ENCODE peak calls at places on chromosomes 4 and X, in four cellular contexts. V is HL-60, N is K562, T is GM12878. I is an unnamed sample.

GRCh38 chr4:10084651-10085320 is 31.8 kb downstream of the WDR1 start:
- DNase-seq in V (no peak), N (no peak), T (no peak), I (peak; percentile 16)

GRCh38 chr4:184282251-184282713 is 64.6 kb upstream of the ENPP6 start:
- DNase-seq in V (no peak), N (no peak), T (peak; percentile 80), I (no peak)

GRCh38 chrX:148865237-148865636 is 364.8 kb downstream of the AFF2 start:
- DNase-seq in V (no peak), N (no peak), T (no peak), I (no peak)

GRCh38 chrX:46582325-46582724 is 8.8 kb downstream of the CHST7 start:
- DNase-seq in V (no peak), N (no peak), T (no peak), I (no peak)

GRCh38 chr4:185127021-185127925 is 15.8 kb upstream of the SLC25A4 start:
- DNase-seq in V (no peak), N (no peak), T (no peak), I (peak; percentile 48)

GRCh38 chrX:130688360-130688759 is 214.6 kb downstream of the ENOX2 start:
- DNase-seq in V (peak; percentile 22), N (no peak), T (no peak), I (no peak)

GRCh38 chr4:73902038-73902637 is 32.9 kb downstream of the CXCL1 start:
- DNase-seq in V (no peak), N (no peak), T (no peak), I (no peak)

GRCh38 chr4:90000995-90001394 is 106.3 kb downstream of the MMRN1 start:
- DNase-seq in V (no peak), N (no peak), T (no peak), I (no peak)

GRCh38 chr4:163332526-163333405 is at the start of gene NPY1R:
- DNase-seq in V (peak; percentile 13), N (peak; percentile 46), T (peak; percentile 1), I (peak; percentile 37)

GRCh38 chrX:68439341-68439740 is 6.0 kb upstream of the OPHN1 start:
- DNase-seq in V (no peak), N (no peak), T (no peak), I (no peak)

GRCh38 chrX:68440940-68441339 is 7.6 kb upstream of the OPHN1 start:
- DNase-seq in V (no peak), N (no peak), T (no peak), I (no peak)

GRCh38 chrX:68440438-68440837 is 7.1 kb upstream of the OPHN1 start:
- DNase-seq in V (no peak), N (no peak), T (no peak), I (no peak)

GRCh38 chrX:68438575-68438974 is 5.3 kb upstream of the OPHN1 start:
- DNase-seq in V (no peak), N (peak; percentile 21), T (no peak), I (no peak)

GRCh38 chrX:68443155-68443868 is 10.0 kb upstream of the OPHN1 start:
- DNase-seq in V (no peak), N (no peak), T (peak; percentile 9), I (no peak)
- TF ChIP-seq SPI1 in V (no peak), N (no peak), T (no peak), I (no peak)

GRCh38 chr4:76215120-76215519 is 1.5 kb upstream of the SCARB2 start:
- DNase-seq in V (no peak), N (no peak), T (no peak), I (no peak)
- TF ChIP-seq POLR2AphosphoS5 in V (no peak), N (no peak), T (no peak), I (no peak)

GRCh38 chrX:63350551-63350950 is 581 bp downstream of the SPIN4 start:
- DNase-seq in V (no peak), N (peak; percentile 5), T (peak; percentile 5), I (no peak)
- TF ChIP-seq SPI1 in V (no peak), N (no peak), T (no peak), I (no peak)

DNA sequence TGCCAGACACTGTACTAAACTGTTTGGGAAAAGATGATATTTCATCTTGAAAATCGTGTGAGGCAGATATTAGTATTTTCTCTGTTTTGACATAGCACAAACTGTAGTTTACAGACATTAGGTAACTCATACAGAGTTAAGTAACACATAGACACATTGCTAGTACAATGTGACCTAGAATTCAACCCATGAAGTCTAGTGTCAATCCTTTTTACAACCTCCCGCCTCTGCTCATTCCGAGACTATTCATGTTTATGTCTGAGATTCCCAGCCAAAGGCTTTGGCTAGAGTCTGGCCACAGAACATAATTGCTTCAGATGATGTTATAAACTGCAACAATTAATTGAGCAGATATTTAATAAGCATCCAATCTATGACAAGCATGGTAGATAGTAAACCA is 840.9 kb downstream of the STIM2 start:
- DNase-seq in V (no peak), N (no peak), T (no peak), I (no peak)
- TF ChIP-seq POLR2AphosphoS5 in V (no peak), N (no peak), T (no peak), I (no peak)

GRCh38 chr4:41537267-41537890 is 578 bp upstream of the LIMCH1 start:
- DNase-seq in V (no peak), N (no peak), T (no peak), I (no peak)

GRCh38 chr4:41535911-41536361 is 2.0 kb upstream of the LIMCH1 start:
- DNase-seq in V (no peak), N (no peak), T (no peak), I (no peak)

GRCh38 chr4:41538887-41539498 is 1.0 kb downstream of the LIMCH1 start:
- DNase-seq in V (no peak), N (no peak), T (no peak), I (no peak)

GRCh38 chr4:41539711-41540110 is 1.8 kb downstream of the LIMCH1 start:
- DNase-seq in V (no peak), N (no peak), T (no peak), I (no peak)

DNA sequence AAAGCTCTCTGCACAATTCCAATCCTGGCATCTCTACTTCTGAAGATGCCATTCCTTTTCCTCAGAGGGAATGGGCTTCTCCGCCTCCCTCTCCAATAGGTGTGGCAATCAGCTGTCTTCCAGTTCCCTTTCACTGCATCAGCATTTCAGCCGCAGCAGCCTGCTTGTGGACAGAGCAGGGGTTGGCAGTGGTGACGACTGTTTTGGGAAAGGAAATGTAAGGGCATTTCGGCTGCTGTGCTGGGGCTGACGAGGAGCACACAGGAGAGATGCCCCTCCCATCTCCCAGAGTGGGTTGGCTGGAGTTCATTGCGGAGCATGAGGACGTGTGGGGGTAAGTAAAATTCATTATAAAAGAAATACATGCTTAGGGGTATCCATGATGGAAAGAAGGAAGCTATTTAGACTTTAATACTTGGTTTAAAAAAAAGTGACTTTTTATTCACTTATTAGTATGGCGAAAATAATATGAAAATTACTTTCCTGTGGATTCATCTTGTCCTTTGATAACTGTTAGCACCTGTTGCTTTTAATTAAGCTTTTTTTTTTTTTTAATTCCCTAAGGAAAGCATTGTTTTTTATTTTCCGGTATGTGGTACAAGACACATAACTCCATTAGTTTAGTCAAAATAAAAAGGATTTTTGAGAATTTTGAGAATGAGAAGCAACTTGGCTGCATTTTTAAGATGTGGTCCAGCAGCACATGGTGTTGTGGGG is at the start of gene LIMCH1:
- DNase-seq in V (no peak), N (no peak), T (no peak), I (no peak)
- TF ChIP-seq SPI1 in V (no peak), N (no peak), T (no peak), I (no peak)

GRCh38 chr4:125313497-125313896 is 1.3 kb upstream of the FAT4 start:
- DNase-seq in V (peak; percentile 20), N (peak; percentile 59), T (no peak), I (no peak)

GRCh38 chr4:125315571-125316390 is 1.0 kb downstream of the FAT4 start:
- DNase-seq in V (no peak), N (no peak), T (no peak), I (no peak)

GRCh38 chr4:125316391-125316780 is 1.6 kb downstream of the FAT4 start:
- DNase-seq in V (no peak), N (no peak), T (no peak), I (no peak)

GRCh38 chr4:125313989-125314602 is 659 bp upstream of the FAT4 start:
- DNase-seq in V (no peak), N (no peak), T (no peak), I (no peak)

GRCh38 chr4:125314676-125315570 is at the start of gene FAT4:
- DNase-seq in V (peak; percentile 5), N (peak; percentile 12), T (no peak), I (peak; percentile 53)
- TF ChIP-seq POLR2AphosphoS5 in V (no peak), N (no peak), T (no peak), I (no peak)

GRCh38 chrX:125131146-125131545 is 188.5 kb upstream of the TEX13C start:
- DNase-seq in V (no peak), N (no peak), T (no peak), I (no peak)

GRCh38 chrX:125137521-125137920 is 182.2 kb upstream of the TEX13C start:
- DNase-seq in V (no peak), N (no peak), T (no peak), I (no peak)

DNA sequence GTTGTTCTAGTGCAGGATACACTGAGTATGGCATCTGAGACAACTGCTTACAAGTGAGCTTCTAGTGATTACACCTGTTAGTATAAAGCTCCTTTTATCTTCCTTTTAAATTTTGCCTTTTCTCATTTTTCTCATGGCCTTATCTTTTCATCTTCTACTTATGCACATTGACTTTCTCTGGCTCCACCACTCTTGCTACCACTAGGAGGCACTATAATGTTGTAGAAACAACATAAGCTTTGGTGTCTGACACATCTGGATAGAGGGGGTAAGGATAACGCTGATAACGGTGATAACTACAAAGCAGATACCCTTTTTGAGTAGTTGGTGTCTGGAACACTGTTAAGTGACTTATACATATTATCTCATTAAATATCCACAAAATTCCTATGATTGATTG is 187.4 kb upstream of the TEX13C start:
- DNase-seq in V (no peak), N (peak; percentile 26), T (no peak), I (no peak)
- TF ChIP-seq SPI1 in V (no peak), N (no peak), T (no peak), I (no peak)

DNA sequence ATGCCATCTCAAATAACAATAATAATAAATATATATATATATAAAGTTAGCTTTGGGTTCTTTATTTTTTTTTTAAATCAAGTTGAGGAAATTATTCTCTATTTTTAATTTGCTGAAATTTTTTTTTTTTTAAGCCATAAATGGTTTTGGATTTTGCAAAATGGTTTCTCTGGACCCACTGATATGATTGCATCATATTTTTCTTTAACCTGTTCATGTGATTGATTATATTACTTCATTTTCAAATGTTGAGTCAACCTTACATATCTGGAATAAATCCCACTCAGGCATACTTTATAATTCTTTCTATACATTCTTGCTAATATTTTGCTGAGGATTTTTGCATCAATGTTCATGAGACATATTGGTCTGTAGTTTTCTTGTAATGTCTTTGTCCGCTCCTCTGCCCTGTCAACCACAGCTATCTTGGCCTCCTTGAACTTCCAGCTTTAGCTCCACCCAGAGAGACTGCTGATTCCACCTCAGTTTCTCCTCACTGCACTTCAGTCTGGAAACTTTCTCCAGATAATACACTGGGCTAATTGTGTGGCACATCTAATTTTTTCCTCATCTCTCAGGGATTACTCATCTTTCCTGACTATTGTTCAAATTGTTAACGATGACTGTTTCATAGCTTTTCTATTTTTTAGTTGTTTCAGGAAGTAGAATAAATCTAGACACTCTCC is 160.9 kb upstream of the GIMD1 start:
- DNase-seq in V (no peak), N (no peak), T (no peak), I (no peak)
- TF ChIP-seq POLR2AphosphoS5 in V (no peak), N (no peak), T (no peak), I (no peak)